ENCODE peak calls at places on chromosomes 13 and 19, in nine cellular contexts. F is NCI-H2081; D is T-cell; P is bronchial epithelial cell; O is T-helper 2 cell; V is iris pigment epithelial cell; S is activated T-cell treated with anti-CD3 and anti-CD28 coated beads for 1 hour; Q is MCF 10A; Y is CD8-positive, alpha-beta memory T cell. Z is an unnamed sample.
A peak's percentile ranks its signal among the peaks of the same experiment; 100 is the strongest.

GRCh38 chr13:80083516-80084085 is 257.3 kb downstream of the SPRY2 start:
- DNase-seq in S (no peak), D (no peak), V (peak; percentile 67), Q (peak; percentile 50), O (no peak), Y (no peak), F (peak; percentile 24), P (no peak), Z (no peak)

GRCh38 chr19:16527971-16528521 is 14.2 kb downstream of the CHERP start:
- DNase-seq in Q (no peak), V (peak; percentile 23), P (no peak), S (peak; percentile 33), F (no peak), Y (peak; percentile 21), D (peak; percentile 32), O (peak; percentile 18), Z (no peak)

GRCh38 chr19:22893855-22894270 is 61.8 kb downstream of the ZNF723 start:
- DNase-seq in S (no peak), Y (no peak), Q (no peak), P (no peak), O (no peak), F (no peak), V (no peak), D (no peak), Z (no peak)

GRCh38 chr13:19601749-19602725 is 31.4 kb upstream of the MPHOSPH8 start:
- DNase-seq in Q (peak; percentile 46), S (no peak), V (peak; percentile 54), O (peak; percentile 8), P (no peak), F (peak; percentile 38), D (peak; percentile 17), Y (no peak), Z (peak; percentile 18)

GRCh38 chr13:99383946-99384345 is 76.7 kb upstream of the GPR183 start:
- DNase-seq in S (no peak), V (no peak), O (no peak), D (no peak), P (no peak), Y (no peak), Q (no peak), F (no peak), Z (no peak)

GRCh38 chr19:51706296-51706695 is 13.2 kb downstream of the SPACA6 start:
- DNase-seq in O (no peak), P (no peak), Y (no peak), S (no peak), V (no peak), Q (no peak), D (no peak), F (no peak), Z (no peak)

GRCh38 chr13:59666504-59666903 is 497.2 kb downstream of the DIAPH3 start:
- DNase-seq in Y (no peak), V (peak; percentile 23), F (no peak), P (no peak), O (no peak), Q (no peak), D (no peak), S (no peak), Z (no peak)

GRCh38 chr19:18203408-18203862 is 407 bp downstream of the RAB3A start:
- DNase-seq in S (peak; percentile 37), P (no peak), V (peak; percentile 14), D (peak; percentile 56), Y (peak; percentile 39), O (no peak), F (peak; percentile 49), Q (no peak), Z (no peak)

GRCh38 chr13:32902898-32903297 is 113.3 kb upstream of the KL start:
- DNase-seq in Q (no peak), Y (no peak), O (no peak), P (no peak), S (no peak), F (no peak), D (no peak), V (peak; percentile 53), Z (no peak)

GRCh38 chr19:17754634-17755532 is 3.6 kb downstream of the FCHO1 start:
- DNase-seq in D (no peak), V (no peak), F (no peak), O (no peak), Q (peak; percentile 62), P (peak; percentile 48), Y (no peak), S (no peak), Z (no peak)

GRCh38 chr13:42969558-42970172 is 22.4 kb downstream of the EPSTI1 start:
- DNase-seq in Q (peak; percentile 86), S (peak; percentile 87), Y (peak; percentile 85), O (peak; percentile 52), V (peak; percentile 82), P (peak; percentile 52), D (peak; percentile 69), F (peak; percentile 37), Z (peak; percentile 81)

GRCh38 chr13:32881074-32881791 is 135.0 kb upstream of the KL start:
- DNase-seq in Q (peak; percentile 56), V (peak; percentile 55), D (no peak), O (no peak), F (no peak), P (peak; percentile 51), Y (no peak), S (no peak), Z (no peak)

GRCh38 chr13:104648291-104648690 is 1582.1 kb upstream of the SLC10A2 start:
- DNase-seq in O (no peak), Y (no peak), D (no peak), S (no peak), V (no peak), F (no peak), Q (peak; percentile 5), P (no peak), Z (no peak)

GRCh38 chr13:80151016-80151415 is 189.9 kb downstream of the SPRY2 start:
- DNase-seq in V (peak; percentile 18), Y (no peak), S (no peak), O (no peak), F (no peak), D (no peak), P (peak; percentile 77), Q (no peak), Z (no peak)

GRCh38 chr19:17755977-17756670 is 4.8 kb downstream of the FCHO1 start:
- DNase-seq in S (peak; percentile 25), O (no peak), F (peak; percentile 50), Y (no peak), Q (no peak), D (no peak), V (peak; percentile 58), P (no peak), Z (no peak)

GRCh38 chr13:99484405-99484981 is 16.8 kb upstream of the TM9SF2 start:
- DNase-seq in F (no peak), D (no peak), V (peak; percentile 98), O (peak; percentile 19), S (no peak), Y (no peak), P (peak; percentile 91), Q (peak; percentile 77), Z (no peak)

GRCh38 chr13:84844473-84844872 is 954.7 kb downstream of the SLITRK6 start:
- DNase-seq in S (no peak), V (no peak), D (no peak), P (peak; percentile 33), O (no peak), Y (no peak), F (peak; percentile 44), Q (peak; percentile 60), Z (no peak)

GRCh38 chr13:44078806-44079378 is 199.2 kb downstream of the LACC1 start:
- DNase-seq in D (no peak), Y (no peak), P (no peak), V (no peak), F (peak; percentile 4), Q (no peak), S (no peak), O (no peak), Z (no peak)

GRCh38 chr13:109781384-109782065 is 4.9 kb downstream of the IRS2 start:
- DNase-seq in F (no peak), D (no peak), Q (peak; percentile 62), O (no peak), V (no peak), Y (no peak), P (no peak), S (no peak), Z (no peak)

GRCh38 chr13:94390881-94391280 is 88.6 kb downstream of the DCT start:
- DNase-seq in D (no peak), V (no peak), Y (no peak), Q (no peak), S (no peak), O (no peak), P (no peak), F (no peak), Z (no peak)

GRCh38 chr19:47021536-47022139 is 2.0 kb downstream of the NPAS1 start:
- DNase-seq in V (no peak), D (no peak), P (no peak), Q (no peak), Y (no peak), S (no peak), O (no peak), F (no peak), Z (no peak)

GRCh38 chr19:13838943-13839192 is 38.1 kb upstream of the NANOS3 start:
- DNase-seq in Q (no peak), V (no peak), D (no peak), F (no peak), S (no peak), Y (no peak), O (no peak), P (no peak), Z (peak; percentile 78)

GRCh38 chr19:44592451-44592890 is 20.9 kb upstream of the IGSF23 start:
- DNase-seq in Q (no peak), Y (no peak), D (no peak), S (no peak), V (peak; percentile 24), O (no peak), F (no peak), P (peak; percentile 45), Z (no peak)